ENCODE peak calls at places on chromosome 5, in six cellular contexts. One of them, this sample, is unnamed. For H3K27me3, the result is how much of the 10 kb centered on the place peaks cover.

GRCh38 chr5:59767753-59768159 is 125.8 kb downstream of the PDE4D start:
- DNase-seq in lung: no peak
- DNase-seq in SK-N-SH: no peak
- DNase-seq in prostate gland: no peak
- DNase-seq in AG04450: no peak
- DNase-seq in ovary: no peak
- DNase-seq in this sample: no peak

GRCh38 chr5:39876146-39876545 is 451.4 kb upstream of the DAB2 start:
- DNase-seq in prostate gland: no peak
- DNase-seq in SK-N-SH: no peak
- DNase-seq in AG04450: no peak
- DNase-seq in ovary: no peak
- DNase-seq in lung: no peak
- DNase-seq in this sample: no peak

GRCh38 chr5:76610196-76610595 is 13.0 kb downstream of the F2RL2 start:
- DNase-seq in lung: no peak
- DNase-seq in ovary: no peak
- DNase-seq in SK-N-SH: no peak
- DNase-seq in prostate gland: no peak
- DNase-seq in AG04450: no peak
- DNase-seq in this sample: no peak

GRCh38 chr5:168008555-168008954 is 282.9 kb upstream of the WWC1 start:
- DNase-seq in AG04450: no peak
- DNase-seq in SK-N-SH: no peak
- DNase-seq in lung: no peak
- DNase-seq in ovary: no peak
- DNase-seq in prostate gland: no peak
- DNase-seq in this sample: no peak

GRCh38 chr5:75668988-75669760 is 48.1 kb downstream of the POC5 start:
- DNase-seq in lung: peak
- DNase-seq in ovary: no peak
- DNase-seq in AG04450: no peak
- DNase-seq in SK-N-SH: no peak
- DNase-seq in prostate gland: no peak
- DNase-seq in this sample: peak

GRCh38 chr5:45639038-45639437 is 57.1 kb downstream of the HCN1 start:
- DNase-seq in SK-N-SH: peak
- DNase-seq in prostate gland: no peak
- DNase-seq in lung: no peak
- DNase-seq in ovary: no peak
- DNase-seq in AG04450: no peak
- DNase-seq in this sample: no peak

GRCh38 chr5:56319281-56320242 is 86.4 kb upstream of the ANKRD55 start:
- DNase-seq in AG04450: peak
- DNase-seq in prostate gland: no peak
- DNase-seq in SK-N-SH: no peak
- DNase-seq in lung: peak
- DNase-seq in ovary: no peak
- DNase-seq in this sample: peak

GRCh38 chr5:172688735-172689572 is 47.9 kb downstream of the NEURL1B start:
- DNase-seq in AG04450: no peak
- DNase-seq in ovary: peak
- DNase-seq in SK-N-SH: peak
- DNase-seq in prostate gland: peak
- DNase-seq in lung: no peak
- DNase-seq in this sample: no peak

GRCh38 chr5:144333336-144333920 is 162.8 kb downstream of the KCTD16 start:
- DNase-seq in prostate gland: peak
- DNase-seq in AG04450: no peak
- DNase-seq in SK-N-SH: no peak
- DNase-seq in ovary: no peak
- DNase-seq in lung: no peak
- DNase-seq in this sample: no peak

GRCh38 chr5:78587775-78588291 is 60.7 kb downstream of the LHFPL2 start:
- DNase-seq in ovary: no peak
- DNase-seq in prostate gland: no peak
- DNase-seq in lung: no peak
- DNase-seq in SK-N-SH: peak
- DNase-seq in AG04450: no peak
- DNase-seq in this sample: no peak

GRCh38 chr5:59116231-59116900 is 533.5 kb downstream of the RAB3C start:
- DNase-seq in SK-N-SH: no peak
- DNase-seq in prostate gland: no peak
- DNase-seq in ovary: no peak
- DNase-seq in lung: no peak
- DNase-seq in AG04450: no peak
- DNase-seq in this sample: no peak

GRCh38 chr5:76256116-76256889 is 146.8 kb upstream of the IQGAP2 start:
- DNase-seq in lung: peak
- DNase-seq in prostate gland: peak
- DNase-seq in ovary: peak
- DNase-seq in AG04450: peak
- DNase-seq in SK-N-SH: peak
- DNase-seq in this sample: peak

GRCh38 chr5:135396459-135397055 is 2.5 kb downstream of the MACROH2A1 start:
- DNase-seq in lung: no peak
- DNase-seq in ovary: no peak
- DNase-seq in SK-N-SH: no peak
- DNase-seq in AG04450: no peak
- DNase-seq in prostate gland: no peak
- DNase-seq in this sample: no peak

GRCh38 chr5:59842999-59843398 is 50.5 kb downstream of the PDE4D start:
- DNase-seq in lung: no peak
- DNase-seq in prostate gland: no peak
- DNase-seq in SK-N-SH: no peak
- DNase-seq in AG04450: no peak
- DNase-seq in ovary: no peak
- DNase-seq in this sample: no peak

GRCh38 chr5:128035689-128036088 is 47.9 kb upstream of the SLC12A2 start:
- DNase-seq in SK-N-SH: peak
- DNase-seq in lung: no peak
- DNase-seq in ovary: no peak
- DNase-seq in AG04450: no peak
- DNase-seq in prostate gland: no peak
- DNase-seq in this sample: no peak

GRCh38 chr5:32707394-32707997 is 3.6 kb upstream of the NPR3 start:
- DNase-seq in lung: no peak
- DNase-seq in AG04450: no peak
- DNase-seq in ovary: no peak
- DNase-seq in SK-N-SH: peak
- DNase-seq in prostate gland: no peak
- DNase-seq in this sample: no peak

GRCh38 chr5:139470821-139471300 is at the start of gene SMIM33:
- DNase-seq in ovary: no peak
- DNase-seq in prostate gland: no peak
- DNase-seq in AG04450: no peak
- DNase-seq in lung: no peak
- DNase-seq in SK-N-SH: no peak
- DNase-seq in this sample: no peak

GRCh38 chr5:172844577-172844838 is 10.5 kb downstream of the ERGIC1 start:
- DNase-seq in ovary: no peak
- DNase-seq in AG04450: no peak
- DNase-seq in lung: no peak
- DNase-seq in prostate gland: no peak
- DNase-seq in SK-N-SH: no peak
- DNase-seq in this sample: no peak

GRCh38 chr5:96297290-96297689 is 135.8 kb downstream of the PCSK1 start:
- DNase-seq in ovary: no peak
- DNase-seq in lung: no peak
- DNase-seq in prostate gland: no peak
- DNase-seq in SK-N-SH: peak
- DNase-seq in AG04450: peak
- DNase-seq in this sample: no peak

GRCh38 chr5:179974281-179974945 is 66.7 kb upstream of the TBC1D9B start:
- DNase-seq in lung: no peak
- DNase-seq in ovary: no peak
- DNase-seq in prostate gland: no peak
- DNase-seq in SK-N-SH: no peak
- DNase-seq in AG04450: no peak
- DNase-seq in this sample: no peak

GRCh38 chr5:170525450-170526211 is 21.8 kb downstream of the KCNIP1 start:
- DNase-seq in prostate gland: no peak
- DNase-seq in SK-N-SH: no peak
- DNase-seq in ovary: no peak
- DNase-seq in AG04450: no peak
- DNase-seq in lung: no peak
- DNase-seq in this sample: no peak

GRCh38 chr5:141512390-141513020 is 23.6 kb downstream of the PCDHGC5 start:
- DNase-seq in lung: peak
- DNase-seq in ovary: peak
- DNase-seq in prostate gland: peak
- DNase-seq in AG04450: no peak
- DNase-seq in SK-N-SH: peak
- DNase-seq in this sample: peak

GRCh38 chr5:155015239-155015638 is 1.7 kb downstream of the KIF4B start:
- DNase-seq in ovary: no peak
- DNase-seq in SK-N-SH: no peak
- DNase-seq in prostate gland: no peak
- DNase-seq in lung: no peak
- DNase-seq in AG04450: no peak
- DNase-seq in this sample: no peak

GRCh38 chr5:168656633-168657032 is 77.5 kb upstream of the PANK3 start:
- DNase-seq in AG04450: no peak
- DNase-seq in ovary: no peak
- DNase-seq in lung: no peak
- DNase-seq in prostate gland: peak
- DNase-seq in SK-N-SH: no peak
- DNase-seq in this sample: no peak

GRCh38 chr5:57366744-57367143 is 115.9 kb downstream of the ACTBL2 start:
- DNase-seq in ovary: no peak
- DNase-seq in AG04450: peak
- DNase-seq in prostate gland: no peak
- DNase-seq in SK-N-SH: no peak
- DNase-seq in lung: no peak
- DNase-seq in this sample: no peak

GRCh38 chr5:5421149-5421960 is 1.1 kb upstream of the ICE1 start:
- DNase-seq in lung: no peak
- DNase-seq in ovary: no peak
- DNase-seq in SK-N-SH: no peak
- DNase-seq in AG04450: no peak
- DNase-seq in prostate gland: no peak
- DNase-seq in this sample: no peak

GRCh38 chr5:937151-937924 is 44.7 kb downstream of the TRIP13 start:
- DNase-seq in SK-N-SH: no peak
- DNase-seq in ovary: no peak
- DNase-seq in lung: no peak
- DNase-seq in prostate gland: no peak
- DNase-seq in AG04450: no peak
- DNase-seq in this sample: no peak

GRCh38 chr5:80904533-80905187 is 55.5 kb upstream of the RASGRF2 start:
- DNase-seq in lung: no peak
- DNase-seq in SK-N-SH: no peak
- DNase-seq in AG04450: no peak
- DNase-seq in ovary: no peak
- DNase-seq in prostate gland: no peak
- DNase-seq in this sample: no peak

GRCh38 chr5:60788863-60789513 is 55.1 kb downstream of the ELOVL7 start:
- DNase-seq in ovary: no peak
- DNase-seq in AG04450: no peak
- DNase-seq in lung: no peak
- DNase-seq in SK-N-SH: no peak
- DNase-seq in prostate gland: no peak
- DNase-seq in this sample: no peak

GRCh38 chr5:42993516-42994284 is 46.4 kb downstream of the ANXA2R start:
- DNase-seq in SK-N-SH: no peak
- DNase-seq in ovary: no peak
- DNase-seq in AG04450: peak
- DNase-seq in lung: no peak
- DNase-seq in prostate gland: no peak
- DNase-seq in this sample: no peak
- H3K27me3 ChIP-seq in SK-N-SH: under half
- H3K27me3 ChIP-seq in ovary: under half
- H3K27me3 ChIP-seq in AG04450: under half
- H3K27me3 ChIP-seq in lung: under half
- H3K27me3 ChIP-seq in prostate gland: under half
- H3K27me3 ChIP-seq in this sample: under half

GRCh38 chr5:16934669-16935068 is 1.4 kb downstream of the MYO10 start:
- DNase-seq in AG04450: no peak
- DNase-seq in lung: no peak
- DNase-seq in ovary: no peak
- DNase-seq in SK-N-SH: no peak
- DNase-seq in prostate gland: peak
- DNase-seq in this sample: no peak
- H3K27me3 ChIP-seq in AG04450: under half
- H3K27me3 ChIP-seq in lung: under half
- H3K27me3 ChIP-seq in ovary: under half
- H3K27me3 ChIP-seq in SK-N-SH: under half
- H3K27me3 ChIP-seq in prostate gland: under half
- H3K27me3 ChIP-seq in this sample: under half

DNA sequence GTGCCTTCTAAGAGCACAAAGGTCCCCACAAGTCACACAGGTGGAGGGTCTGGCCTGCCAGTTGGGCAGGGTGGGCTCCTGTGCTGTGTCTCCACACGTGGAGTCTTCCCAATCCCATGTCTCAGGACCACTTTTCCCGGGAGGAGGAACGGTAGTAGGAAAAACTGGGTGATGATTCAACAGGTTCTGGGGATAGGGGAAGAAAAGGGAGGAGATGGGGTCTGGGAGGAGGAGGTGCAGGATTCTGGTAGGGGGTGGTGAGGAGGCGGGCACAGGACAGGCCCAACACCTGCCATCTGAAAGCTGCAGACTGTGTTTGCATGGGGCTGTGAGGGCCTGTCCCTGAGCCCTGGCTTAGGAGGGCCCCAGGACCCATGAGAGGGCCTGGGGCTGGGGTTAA is 215.2 kb downstream of the HSPA4 start:
- DNase-seq in SK-N-SH: no peak
- DNase-seq in AG04450: no peak
- DNase-seq in prostate gland: no peak
- DNase-seq in lung: no peak
- DNase-seq in ovary: no peak
- DNase-seq in this sample: no peak
- H3K27me3 ChIP-seq in SK-N-SH: under half
- H3K27me3 ChIP-seq in AG04450: under half
- H3K27me3 ChIP-seq in prostate gland: under half
- H3K27me3 ChIP-seq in lung: under half
- H3K27me3 ChIP-seq in ovary: under half
- H3K27me3 ChIP-seq in this sample: under half

GRCh38 chr5:149841844-149842793 is 102.5 kb downstream of the PDE6A start:
- DNase-seq in ovary: no peak
- DNase-seq in AG04450: no peak
- DNase-seq in prostate gland: no peak
- DNase-seq in lung: no peak
- DNase-seq in SK-N-SH: no peak
- DNase-seq in this sample: no peak

GRCh38 chr5:149845601-149846000 is 99.0 kb downstream of the PDE6A start:
- DNase-seq in lung: no peak
- DNase-seq in prostate gland: no peak
- DNase-seq in ovary: no peak
- DNase-seq in SK-N-SH: no peak
- DNase-seq in AG04450: no peak
- DNase-seq in this sample: no peak

GRCh38 chr5:149849280-149849985 is 95.2 kb downstream of the PDE6A start:
- DNase-seq in prostate gland: no peak
- DNase-seq in lung: no peak
- DNase-seq in ovary: no peak
- DNase-seq in AG04450: no peak
- DNase-seq in SK-N-SH: no peak
- DNase-seq in this sample: no peak

GRCh38 chr5:149847611-149848010 is 97.0 kb downstream of the PDE6A start:
- DNase-seq in prostate gland: no peak
- DNase-seq in AG04450: no peak
- DNase-seq in ovary: no peak
- DNase-seq in lung: no peak
- DNase-seq in SK-N-SH: no peak
- DNase-seq in this sample: no peak

GRCh38 chr5:149846021-149846420 is 98.6 kb downstream of the PDE6A start:
- DNase-seq in lung: no peak
- DNase-seq in AG04450: no peak
- DNase-seq in SK-N-SH: no peak
- DNase-seq in prostate gland: no peak
- DNase-seq in ovary: no peak
- DNase-seq in this sample: no peak
- H3K27me3 ChIP-seq in lung: under half
- H3K27me3 ChIP-seq in AG04450: under half
- H3K27me3 ChIP-seq in SK-N-SH: under half
- H3K27me3 ChIP-seq in prostate gland: under half
- H3K27me3 ChIP-seq in ovary: under half
- H3K27me3 ChIP-seq in this sample: under half